ENCODE peak calls at places on chromosomes 2 and 18, in ten cellular contexts. F, C, J, Q, I, D, A, N, W and V are unnamed samples.

GRCh38 chr18:56696966-56697365 is 45.8 kb downstream of the WDR7 start:
- DNase-seq in F (no peak), C (no peak), J (no peak), Q (no peak), I (no peak), D (no peak), A (peak; percentile 61), N (no peak), W (no peak), V (no peak)

GRCh38 chr2:73404409-73404808 is 18.8 kb downstream of the ALMS1 start:
- DNase-seq in F (no peak), C (no peak), J (no peak), Q (no peak), I (no peak), D (no peak), A (no peak), N (no peak), W (no peak), V (no peak)

GRCh38 chr2:30148850-30149249 is 2.0 kb downstream of the YPEL5 start:
- DNase-seq in F (no peak), C (no peak), J (no peak), Q (no peak), I (no peak), D (no peak), A (no peak), N (no peak), W (no peak), V (no peak)

GRCh38 chr18:55878224-55878623 is 290.2 kb upstream of the TCF4 start:
- DNase-seq in F (no peak), C (no peak), J (no peak), Q (no peak), I (no peak), D (no peak), A (no peak), N (no peak), W (no peak), V (no peak)

GRCh38 chr2:160561551-160562280 is 68.1 kb upstream of the RBMS1 start:
- DNase-seq in F (no peak), C (no peak), J (no peak), Q (peak; percentile 40), I (no peak), D (no peak), A (peak; percentile 51), N (no peak), W (no peak), V (peak; percentile 76)

GRCh38 chr2:152376385-152376784 is 41.4 kb downstream of the FMNL2 start:
- DNase-seq in F (no peak), C (no peak), J (no peak), Q (peak; percentile 48), I (no peak), D (no peak), A (no peak), N (no peak), W (no peak), V (no peak)

GRCh38 chr2:200095436-200095835 is 140.1 kb downstream of the MAIP1 start:
- DNase-seq in F (no peak), C (no peak), J (no peak), Q (no peak), I (no peak), D (no peak), A (no peak), N (no peak), W (no peak), V (no peak)

GRCh38 chr2:1494257-1494656 is 81.0 kb downstream of the TPO start:
- DNase-seq in F (peak; percentile 42), C (no peak), J (no peak), Q (no peak), I (peak; percentile 32), D (no peak), A (no peak), N (no peak), W (no peak), V (no peak)

GRCh38 chr2:100321881-100322820 is at the start of gene LONRF2:
- DNase-seq in F (no peak), C (peak; percentile 15), J (no peak), Q (no peak), I (no peak), D (no peak), A (no peak), N (peak; percentile 59), W (peak; percentile 30), V (no peak)

GRCh38 chr2:47964722-47965434 is 58.6 kb upstream of the FBXO11 start:
- DNase-seq in F (no peak), C (no peak), J (no peak), Q (peak; percentile 11), I (no peak), D (no peak), A (no peak), N (no peak), W (no peak), V (no peak)

GRCh38 chr2:85390941-85391669 is 19.1 kb downstream of the CAPG start:
- DNase-seq in F (peak; percentile 83), C (no peak), J (peak; percentile 89), Q (peak; percentile 71), I (peak; percentile 88), D (peak; percentile 76), A (peak; percentile 64), N (peak; percentile 81), W (peak; percentile 48), V (no peak)

GRCh38 chr2:51997571-51997970 is 965.6 kb upstream of the NRXN1 start:
- DNase-seq in F (no peak), C (no peak), J (no peak), Q (no peak), I (no peak), D (no peak), A (no peak), N (no peak), W (no peak), V (peak; percentile 1)

GRCh38 chr2:181573140-181573736 is 83.7 kb downstream of the CERKL start:
- DNase-seq in F (no peak), C (no peak), J (no peak), Q (no peak), I (no peak), D (no peak), A (peak; percentile 66), N (no peak), W (no peak), V (no peak)

GRCh38 chr2:159137511-159138101 is 148.9 kb downstream of the WDSUB1 start:
- DNase-seq in F (no peak), C (no peak), J (no peak), Q (no peak), I (no peak), D (no peak), A (peak; percentile 15), N (no peak), W (no peak), V (no peak)

GRCh38 chr2:240800241-240800640 is 19.8 kb downstream of the KIF1A start:
- DNase-seq in F (peak; percentile 62), C (no peak), J (no peak), Q (no peak), I (peak; percentile 83), D (no peak), A (no peak), N (peak; percentile 48), W (no peak), V (no peak)

GRCh38 chr2:102514061-102514785 is 41.2 kb downstream of the SLC9A4 start:
- DNase-seq in F (no peak), C (peak; percentile 62), J (no peak), Q (no peak), I (no peak), D (no peak), A (peak; percentile 94), N (no peak), W (no peak), V (no peak)

GRCh38 chr2:98944786-98945185 is 8.8 kb upstream of the CRACDL start:
- DNase-seq in F (no peak), C (no peak), J (no peak), Q (no peak), I (no peak), D (no peak), A (no peak), N (no peak), W (no peak), V (no peak)

GRCh38 chr18:26992920-26993319 is 127.4 kb upstream of the AQP4 start:
- DNase-seq in F (no peak), C (no peak), J (no peak), Q (no peak), I (no peak), D (no peak), A (no peak), N (no peak), W (no peak), V (no peak)

GRCh38 chr2:216546231-216546630 is 47.6 kb downstream of the RPL37A start:
- DNase-seq in F (no peak), C (no peak), J (no peak), Q (no peak), I (no peak), D (no peak), A (no peak), N (no peak), W (no peak), V (no peak)

GRCh38 chr2:156800065-156800556 is 363.9 kb downstream of the GPD2 start:
- DNase-seq in F (no peak), C (no peak), J (no peak), Q (no peak), I (no peak), D (no peak), A (no peak), N (no peak), W (no peak), V (no peak)

GRCh38 chr18:45658756-45659155 is 43.5 kb downstream of the SLC14A2 start:
- DNase-seq in F (no peak), C (no peak), J (no peak), Q (no peak), I (no peak), D (no peak), A (peak; percentile 41), N (no peak), W (no peak), V (no peak)

GRCh38 chr2:30346475-30347169 is 100.4 kb upstream of the LCLAT1 start:
- DNase-seq in F (peak; percentile 90), C (no peak), J (no peak), Q (no peak), I (peak; percentile 86), D (no peak), A (no peak), N (peak; percentile 83), W (peak; percentile 10), V (no peak)

GRCh38 chr2:169979025-169979424 is 151.8 kb downstream of the UBR3 start:
- DNase-seq in F (no peak), C (no peak), J (no peak), Q (no peak), I (no peak), D (no peak), A (no peak), N (no peak), W (no peak), V (no peak)

GRCh38 chr2:99066602-99067001 is 74.9 kb upstream of the C2orf15 start:
- DNase-seq in F (no peak), C (peak; percentile 15), J (no peak), Q (peak; percentile 74), I (no peak), D (peak; percentile 12), A (peak; percentile 57), N (no peak), W (no peak), V (no peak)

GRCh38 chr18:74251297-74252031 is 40.3 kb downstream of the CYB5A start:
- DNase-seq in F (no peak), C (no peak), J (no peak), Q (no peak), I (no peak), D (no peak), A (peak; percentile 40), N (no peak), W (no peak), V (no peak)

GRCh38 chr2:205660521-205661124 is 21.7 kb upstream of the NRP2 start:
- DNase-seq in F (peak; percentile 82), C (no peak), J (peak; percentile 72), Q (no peak), I (no peak), D (peak; percentile 29), A (peak; percentile 81), N (no peak), W (peak; percentile 28), V (no peak)

GRCh38 chr2:228658998-228659397 is 477.5 kb upstream of the SPHKAP start:
- DNase-seq in F (no peak), C (no peak), J (no peak), Q (no peak), I (no peak), D (no peak), A (peak; percentile 95), N (no peak), W (no peak), V (no peak)

GRCh38 chr2:15941970-15942710 is 1.8 kb downstream of the MYCN start:
- DNase-seq in F (no peak), C (no peak), J (peak; percentile 65), Q (peak; percentile 52), I (no peak), D (peak; percentile 15), A (no peak), N (no peak), W (no peak), V (no peak)